ENCODE peak calls at places on chromosomes 13 and 19, in ten cellular contexts. One of them, this sample, is unnamed.

GRCh38 chr19:34976611-34977010 is 12.6 kb upstream of the ZNF792 start:
- DNase-seq in activated gamma-delta T cell treated with anti-CD3 and anti-CD28 coated beads, Interleukin-2, amount 50 U/mL, for 16 hours: no peak
- DNase-seq in midbrain: no peak
- DNase-seq in fibroblast of pulmonary artery: no peak
- DNase-seq in activated CD4-positive, CD25-positive, alpha-beta regulatory T cell treated with anti-CD3 and anti-CD28 coated beads, Interleukin-2, amount 50 U/mL, for 16 hours: no peak
- DNase-seq in mesendoderm: no peak
- DNase-seq in nephron progenitor cell: no peak
- DNase-seq in NCI-H748 treated with DMSO at 0.1 percent for 48 hours: no peak
- DNase-seq in SK-N-DZ: no peak
- DNase-seq in stimulated activated CD8-positive, alpha-beta memory T cell treated with anti-CD3 and anti-CD28 coated beads, Interleukin-4, amount 100 ng/mL, for 24 hours: no peak
- DNase-seq in this sample: no peak

GRCh38 chr19:44685877-44686276 is 13.1 kb upstream of the CEACAM16 start:
- DNase-seq in activated gamma-delta T cell treated with anti-CD3 and anti-CD28 coated beads, Interleukin-2, amount 50 U/mL, for 16 hours: no peak
- DNase-seq in midbrain: no peak
- DNase-seq in fibroblast of pulmonary artery: peak
- DNase-seq in activated CD4-positive, CD25-positive, alpha-beta regulatory T cell treated with anti-CD3 and anti-CD28 coated beads, Interleukin-2, amount 50 U/mL, for 16 hours: no peak
- DNase-seq in mesendoderm: no peak
- DNase-seq in nephron progenitor cell: no peak
- DNase-seq in NCI-H748 treated with DMSO at 0.1 percent for 48 hours: no peak
- DNase-seq in SK-N-DZ: no peak
- DNase-seq in stimulated activated CD8-positive, alpha-beta memory T cell treated with anti-CD3 and anti-CD28 coated beads, Interleukin-4, amount 100 ng/mL, for 24 hours: no peak
- DNase-seq in this sample: no peak

GRCh38 chr19:9786342-9786741 is 17.8 kb upstream of the ZNF846 start:
- DNase-seq in activated gamma-delta T cell treated with anti-CD3 and anti-CD28 coated beads, Interleukin-2, amount 50 U/mL, for 16 hours: no peak
- DNase-seq in midbrain: no peak
- DNase-seq in fibroblast of pulmonary artery: no peak
- DNase-seq in activated CD4-positive, CD25-positive, alpha-beta regulatory T cell treated with anti-CD3 and anti-CD28 coated beads, Interleukin-2, amount 50 U/mL, for 16 hours: no peak
- DNase-seq in mesendoderm: no peak
- DNase-seq in nephron progenitor cell: no peak
- DNase-seq in NCI-H748 treated with DMSO at 0.1 percent for 48 hours: no peak
- DNase-seq in SK-N-DZ: no peak
- DNase-seq in stimulated activated CD8-positive, alpha-beta memory T cell treated with anti-CD3 and anti-CD28 coated beads, Interleukin-4, amount 100 ng/mL, for 24 hours: no peak
- DNase-seq in this sample: no peak

GRCh38 chr13:73984949-73985691 is 149.1 kb downstream of the KLF12 start:
- DNase-seq in activated gamma-delta T cell treated with anti-CD3 and anti-CD28 coated beads, Interleukin-2, amount 50 U/mL, for 16 hours: peak
- DNase-seq in midbrain: no peak
- DNase-seq in fibroblast of pulmonary artery: peak
- DNase-seq in activated CD4-positive, CD25-positive, alpha-beta regulatory T cell treated with anti-CD3 and anti-CD28 coated beads, Interleukin-2, amount 50 U/mL, for 16 hours: peak
- DNase-seq in mesendoderm: peak
- DNase-seq in nephron progenitor cell: no peak
- DNase-seq in NCI-H748 treated with DMSO at 0.1 percent for 48 hours: no peak
- DNase-seq in SK-N-DZ: no peak
- DNase-seq in stimulated activated CD8-positive, alpha-beta memory T cell treated with anti-CD3 and anti-CD28 coated beads, Interleukin-4, amount 100 ng/mL, for 24 hours: peak
- DNase-seq in this sample: no peak

GRCh38 chr19:7482584-7483439 is 6.0 kb downstream of the PEX11G start:
- DNase-seq in activated gamma-delta T cell treated with anti-CD3 and anti-CD28 coated beads, Interleukin-2, amount 50 U/mL, for 16 hours: no peak
- DNase-seq in midbrain: no peak
- DNase-seq in fibroblast of pulmonary artery: peak
- DNase-seq in activated CD4-positive, CD25-positive, alpha-beta regulatory T cell treated with anti-CD3 and anti-CD28 coated beads, Interleukin-2, amount 50 U/mL, for 16 hours: no peak
- DNase-seq in mesendoderm: peak
- DNase-seq in nephron progenitor cell: peak
- DNase-seq in NCI-H748 treated with DMSO at 0.1 percent for 48 hours: peak
- DNase-seq in SK-N-DZ: peak
- DNase-seq in stimulated activated CD8-positive, alpha-beta memory T cell treated with anti-CD3 and anti-CD28 coated beads, Interleukin-4, amount 100 ng/mL, for 24 hours: no peak
- DNase-seq in this sample: no peak

GRCh38 chr19:9956956-9957355 is 20.6 kb upstream of the OLFM2 start:
- DNase-seq in activated gamma-delta T cell treated with anti-CD3 and anti-CD28 coated beads, Interleukin-2, amount 50 U/mL, for 16 hours: no peak
- DNase-seq in midbrain: no peak
- DNase-seq in fibroblast of pulmonary artery: peak
- DNase-seq in activated CD4-positive, CD25-positive, alpha-beta regulatory T cell treated with anti-CD3 and anti-CD28 coated beads, Interleukin-2, amount 50 U/mL, for 16 hours: no peak
- DNase-seq in mesendoderm: no peak
- DNase-seq in nephron progenitor cell: no peak
- DNase-seq in NCI-H748 treated with DMSO at 0.1 percent for 48 hours: no peak
- DNase-seq in SK-N-DZ: no peak
- DNase-seq in stimulated activated CD8-positive, alpha-beta memory T cell treated with anti-CD3 and anti-CD28 coated beads, Interleukin-4, amount 100 ng/mL, for 24 hours: no peak
- DNase-seq in this sample: no peak

GRCh38 chr19:7408251-7408650 is 59.5 kb downstream of the ARHGEF18 start:
- DNase-seq in activated gamma-delta T cell treated with anti-CD3 and anti-CD28 coated beads, Interleukin-2, amount 50 U/mL, for 16 hours: no peak
- DNase-seq in midbrain: no peak
- DNase-seq in fibroblast of pulmonary artery: no peak
- DNase-seq in activated CD4-positive, CD25-positive, alpha-beta regulatory T cell treated with anti-CD3 and anti-CD28 coated beads, Interleukin-2, amount 50 U/mL, for 16 hours: no peak
- DNase-seq in mesendoderm: no peak
- DNase-seq in nephron progenitor cell: no peak
- DNase-seq in NCI-H748 treated with DMSO at 0.1 percent for 48 hours: no peak
- DNase-seq in SK-N-DZ: no peak
- DNase-seq in stimulated activated CD8-positive, alpha-beta memory T cell treated with anti-CD3 and anti-CD28 coated beads, Interleukin-4, amount 100 ng/mL, for 24 hours: no peak
- DNase-seq in this sample: no peak

GRCh38 chr19:35345671-35346111 is 2.0 kb upstream of the FFAR1 start:
- DNase-seq in activated gamma-delta T cell treated with anti-CD3 and anti-CD28 coated beads, Interleukin-2, amount 50 U/mL, for 16 hours: no peak
- DNase-seq in midbrain: no peak
- DNase-seq in fibroblast of pulmonary artery: no peak
- DNase-seq in activated CD4-positive, CD25-positive, alpha-beta regulatory T cell treated with anti-CD3 and anti-CD28 coated beads, Interleukin-2, amount 50 U/mL, for 16 hours: no peak
- DNase-seq in mesendoderm: no peak
- DNase-seq in nephron progenitor cell: no peak
- DNase-seq in NCI-H748 treated with DMSO at 0.1 percent for 48 hours: no peak
- DNase-seq in SK-N-DZ: no peak
- DNase-seq in stimulated activated CD8-positive, alpha-beta memory T cell treated with anti-CD3 and anti-CD28 coated beads, Interleukin-4, amount 100 ng/mL, for 24 hours: no peak
- DNase-seq in this sample: no peak

GRCh38 chr19:36685835-36686234 is 1.6 kb upstream of the ZNF567 start:
- DNase-seq in activated gamma-delta T cell treated with anti-CD3 and anti-CD28 coated beads, Interleukin-2, amount 50 U/mL, for 16 hours: no peak
- DNase-seq in midbrain: no peak
- DNase-seq in fibroblast of pulmonary artery: no peak
- DNase-seq in activated CD4-positive, CD25-positive, alpha-beta regulatory T cell treated with anti-CD3 and anti-CD28 coated beads, Interleukin-2, amount 50 U/mL, for 16 hours: no peak
- DNase-seq in mesendoderm: no peak
- DNase-seq in nephron progenitor cell: no peak
- DNase-seq in NCI-H748 treated with DMSO at 0.1 percent for 48 hours: no peak
- DNase-seq in SK-N-DZ: no peak
- DNase-seq in stimulated activated CD8-positive, alpha-beta memory T cell treated with anti-CD3 and anti-CD28 coated beads, Interleukin-4, amount 100 ng/mL, for 24 hours: no peak
- DNase-seq in this sample: no peak

GRCh38 chr19:39951686-39952085 is 17.3 kb upstream of the FCGBP start:
- DNase-seq in activated gamma-delta T cell treated with anti-CD3 and anti-CD28 coated beads, Interleukin-2, amount 50 U/mL, for 16 hours: no peak
- DNase-seq in midbrain: no peak
- DNase-seq in fibroblast of pulmonary artery: peak
- DNase-seq in activated CD4-positive, CD25-positive, alpha-beta regulatory T cell treated with anti-CD3 and anti-CD28 coated beads, Interleukin-2, amount 50 U/mL, for 16 hours: no peak
- DNase-seq in mesendoderm: no peak
- DNase-seq in nephron progenitor cell: no peak
- DNase-seq in NCI-H748 treated with DMSO at 0.1 percent for 48 hours: no peak
- DNase-seq in SK-N-DZ: no peak
- DNase-seq in stimulated activated CD8-positive, alpha-beta memory T cell treated with anti-CD3 and anti-CD28 coated beads, Interleukin-4, amount 100 ng/mL, for 24 hours: no peak
- DNase-seq in this sample: no peak

GRCh38 chr13:85597790-85598500 is 201.3 kb downstream of the SLITRK6 start:
- DNase-seq in activated gamma-delta T cell treated with anti-CD3 and anti-CD28 coated beads, Interleukin-2, amount 50 U/mL, for 16 hours: no peak
- DNase-seq in midbrain: no peak
- DNase-seq in fibroblast of pulmonary artery: peak
- DNase-seq in activated CD4-positive, CD25-positive, alpha-beta regulatory T cell treated with anti-CD3 and anti-CD28 coated beads, Interleukin-2, amount 50 U/mL, for 16 hours: no peak
- DNase-seq in mesendoderm: no peak
- DNase-seq in nephron progenitor cell: no peak
- DNase-seq in NCI-H748 treated with DMSO at 0.1 percent for 48 hours: no peak
- DNase-seq in SK-N-DZ: no peak
- DNase-seq in stimulated activated CD8-positive, alpha-beta memory T cell treated with anti-CD3 and anti-CD28 coated beads, Interleukin-4, amount 100 ng/mL, for 24 hours: no peak
- DNase-seq in this sample: no peak

GRCh38 chr19:11260996-11261395 is 1.3 kb downstream of the DOCK6 start:
- DNase-seq in activated gamma-delta T cell treated with anti-CD3 and anti-CD28 coated beads, Interleukin-2, amount 50 U/mL, for 16 hours: no peak
- DNase-seq in midbrain: no peak
- DNase-seq in fibroblast of pulmonary artery: no peak
- DNase-seq in activated CD4-positive, CD25-positive, alpha-beta regulatory T cell treated with anti-CD3 and anti-CD28 coated beads, Interleukin-2, amount 50 U/mL, for 16 hours: no peak
- DNase-seq in mesendoderm: no peak
- DNase-seq in nephron progenitor cell: no peak
- DNase-seq in NCI-H748 treated with DMSO at 0.1 percent for 48 hours: no peak
- DNase-seq in SK-N-DZ: no peak
- DNase-seq in stimulated activated CD8-positive, alpha-beta memory T cell treated with anti-CD3 and anti-CD28 coated beads, Interleukin-4, amount 100 ng/mL, for 24 hours: no peak
- DNase-seq in this sample: no peak

GRCh38 chr13:51733656-51734334 is 70.2 kb downstream of the DHRS12 start:
- DNase-seq in activated gamma-delta T cell treated with anti-CD3 and anti-CD28 coated beads, Interleukin-2, amount 50 U/mL, for 16 hours: no peak
- DNase-seq in midbrain: no peak
- DNase-seq in fibroblast of pulmonary artery: no peak
- DNase-seq in activated CD4-positive, CD25-positive, alpha-beta regulatory T cell treated with anti-CD3 and anti-CD28 coated beads, Interleukin-2, amount 50 U/mL, for 16 hours: no peak
- DNase-seq in mesendoderm: peak
- DNase-seq in nephron progenitor cell: no peak
- DNase-seq in NCI-H748 treated with DMSO at 0.1 percent for 48 hours: no peak
- DNase-seq in SK-N-DZ: no peak
- DNase-seq in stimulated activated CD8-positive, alpha-beta memory T cell treated with anti-CD3 and anti-CD28 coated beads, Interleukin-4, amount 100 ng/mL, for 24 hours: no peak
- DNase-seq in this sample: no peak

GRCh38 chr19:29837448-29837961 is 25.7 kb downstream of the CCNE1 start:
- DNase-seq in activated gamma-delta T cell treated with anti-CD3 and anti-CD28 coated beads, Interleukin-2, amount 50 U/mL, for 16 hours: no peak
- DNase-seq in midbrain: no peak
- DNase-seq in fibroblast of pulmonary artery: no peak
- DNase-seq in activated CD4-positive, CD25-positive, alpha-beta regulatory T cell treated with anti-CD3 and anti-CD28 coated beads, Interleukin-2, amount 50 U/mL, for 16 hours: no peak
- DNase-seq in mesendoderm: no peak
- DNase-seq in nephron progenitor cell: no peak
- DNase-seq in NCI-H748 treated with DMSO at 0.1 percent for 48 hours: no peak
- DNase-seq in SK-N-DZ: no peak
- DNase-seq in stimulated activated CD8-positive, alpha-beta memory T cell treated with anti-CD3 and anti-CD28 coated beads, Interleukin-4, amount 100 ng/mL, for 24 hours: peak
- DNase-seq in this sample: no peak

GRCh38 chr19:3520166-3521103 is 14.3 kb downstream of the FZR1 start:
- DNase-seq in activated gamma-delta T cell treated with anti-CD3 and anti-CD28 coated beads, Interleukin-2, amount 50 U/mL, for 16 hours: no peak
- DNase-seq in midbrain: no peak
- DNase-seq in fibroblast of pulmonary artery: no peak
- DNase-seq in activated CD4-positive, CD25-positive, alpha-beta regulatory T cell treated with anti-CD3 and anti-CD28 coated beads, Interleukin-2, amount 50 U/mL, for 16 hours: no peak
- DNase-seq in mesendoderm: peak
- DNase-seq in nephron progenitor cell: no peak
- DNase-seq in NCI-H748 treated with DMSO at 0.1 percent for 48 hours: no peak
- DNase-seq in SK-N-DZ: peak
- DNase-seq in stimulated activated CD8-positive, alpha-beta memory T cell treated with anti-CD3 and anti-CD28 coated beads, Interleukin-4, amount 100 ng/mL, for 24 hours: no peak
- DNase-seq in this sample: no peak

GRCh38 chr13:22194106-22194810 is 523.4 kb downstream of the FGF9 start:
- DNase-seq in activated gamma-delta T cell treated with anti-CD3 and anti-CD28 coated beads, Interleukin-2, amount 50 U/mL, for 16 hours: no peak
- DNase-seq in midbrain: no peak
- DNase-seq in fibroblast of pulmonary artery: no peak
- DNase-seq in activated CD4-positive, CD25-positive, alpha-beta regulatory T cell treated with anti-CD3 and anti-CD28 coated beads, Interleukin-2, amount 50 U/mL, for 16 hours: no peak
- DNase-seq in mesendoderm: no peak
- DNase-seq in nephron progenitor cell: no peak
- DNase-seq in NCI-H748 treated with DMSO at 0.1 percent for 48 hours: no peak
- DNase-seq in SK-N-DZ: no peak
- DNase-seq in stimulated activated CD8-positive, alpha-beta memory T cell treated with anti-CD3 and anti-CD28 coated beads, Interleukin-4, amount 100 ng/mL, for 24 hours: no peak
- DNase-seq in this sample: peak

GRCh38 chr19:2469102-2469914 is 6.6 kb upstream of the GADD45B start:
- DNase-seq in activated gamma-delta T cell treated with anti-CD3 and anti-CD28 coated beads, Interleukin-2, amount 50 U/mL, for 16 hours: no peak
- DNase-seq in midbrain: no peak
- DNase-seq in fibroblast of pulmonary artery: peak
- DNase-seq in activated CD4-positive, CD25-positive, alpha-beta regulatory T cell treated with anti-CD3 and anti-CD28 coated beads, Interleukin-2, amount 50 U/mL, for 16 hours: no peak
- DNase-seq in mesendoderm: peak
- DNase-seq in nephron progenitor cell: no peak
- DNase-seq in NCI-H748 treated with DMSO at 0.1 percent for 48 hours: no peak
- DNase-seq in SK-N-DZ: no peak
- DNase-seq in stimulated activated CD8-positive, alpha-beta memory T cell treated with anti-CD3 and anti-CD28 coated beads, Interleukin-4, amount 100 ng/mL, for 24 hours: no peak
- DNase-seq in this sample: no peak

GRCh38 chr19:17484520-17485180 is 14.3 kb downstream of the SLC27A1 start:
- DNase-seq in activated gamma-delta T cell treated with anti-CD3 and anti-CD28 coated beads, Interleukin-2, amount 50 U/mL, for 16 hours: no peak
- DNase-seq in midbrain: no peak
- DNase-seq in fibroblast of pulmonary artery: no peak
- DNase-seq in activated CD4-positive, CD25-positive, alpha-beta regulatory T cell treated with anti-CD3 and anti-CD28 coated beads, Interleukin-2, amount 50 U/mL, for 16 hours: no peak
- DNase-seq in mesendoderm: no peak
- DNase-seq in nephron progenitor cell: no peak
- DNase-seq in NCI-H748 treated with DMSO at 0.1 percent for 48 hours: no peak
- DNase-seq in SK-N-DZ: no peak
- DNase-seq in stimulated activated CD8-positive, alpha-beta memory T cell treated with anti-CD3 and anti-CD28 coated beads, Interleukin-4, amount 100 ng/mL, for 24 hours: no peak
- DNase-seq in this sample: no peak

GRCh38 chr13:59480398-59480797 is 683.3 kb downstream of the DIAPH3 start:
- DNase-seq in activated gamma-delta T cell treated with anti-CD3 and anti-CD28 coated beads, Interleukin-2, amount 50 U/mL, for 16 hours: no peak
- DNase-seq in midbrain: no peak
- DNase-seq in fibroblast of pulmonary artery: peak
- DNase-seq in activated CD4-positive, CD25-positive, alpha-beta regulatory T cell treated with anti-CD3 and anti-CD28 coated beads, Interleukin-2, amount 50 U/mL, for 16 hours: no peak
- DNase-seq in mesendoderm: peak
- DNase-seq in nephron progenitor cell: no peak
- DNase-seq in NCI-H748 treated with DMSO at 0.1 percent for 48 hours: no peak
- DNase-seq in SK-N-DZ: no peak
- DNase-seq in stimulated activated CD8-positive, alpha-beta memory T cell treated with anti-CD3 and anti-CD28 coated beads, Interleukin-4, amount 100 ng/mL, for 24 hours: no peak
- DNase-seq in this sample: no peak

GRCh38 chr19:50506700-50507099 is 4.3 kb downstream of the JOSD2 start:
- DNase-seq in activated gamma-delta T cell treated with anti-CD3 and anti-CD28 coated beads, Interleukin-2, amount 50 U/mL, for 16 hours: no peak
- DNase-seq in midbrain: no peak
- DNase-seq in fibroblast of pulmonary artery: no peak
- DNase-seq in activated CD4-positive, CD25-positive, alpha-beta regulatory T cell treated with anti-CD3 and anti-CD28 coated beads, Interleukin-2, amount 50 U/mL, for 16 hours: no peak
- DNase-seq in mesendoderm: no peak
- DNase-seq in nephron progenitor cell: no peak
- DNase-seq in NCI-H748 treated with DMSO at 0.1 percent for 48 hours: no peak
- DNase-seq in SK-N-DZ: no peak
- DNase-seq in stimulated activated CD8-positive, alpha-beta memory T cell treated with anti-CD3 and anti-CD28 coated beads, Interleukin-4, amount 100 ng/mL, for 24 hours: no peak
- DNase-seq in this sample: no peak

GRCh38 chr19:39506944-39507714 is 7.8 kb upstream of the SELENOV start:
- DNase-seq in activated gamma-delta T cell treated with anti-CD3 and anti-CD28 coated beads, Interleukin-2, amount 50 U/mL, for 16 hours: peak
- DNase-seq in midbrain: no peak
- DNase-seq in fibroblast of pulmonary artery: peak
- DNase-seq in activated CD4-positive, CD25-positive, alpha-beta regulatory T cell treated with anti-CD3 and anti-CD28 coated beads, Interleukin-2, amount 50 U/mL, for 16 hours: no peak
- DNase-seq in mesendoderm: peak
- DNase-seq in nephron progenitor cell: peak
- DNase-seq in NCI-H748 treated with DMSO at 0.1 percent for 48 hours: peak
- DNase-seq in SK-N-DZ: peak
- DNase-seq in stimulated activated CD8-positive, alpha-beta memory T cell treated with anti-CD3 and anti-CD28 coated beads, Interleukin-4, amount 100 ng/mL, for 24 hours: peak
- DNase-seq in this sample: peak

GRCh38 chr13:100341327-100341726 is 247.3 kb downstream of the GGACT start:
- DNase-seq in activated gamma-delta T cell treated with anti-CD3 and anti-CD28 coated beads, Interleukin-2, amount 50 U/mL, for 16 hours: no peak
- DNase-seq in midbrain: no peak
- DNase-seq in fibroblast of pulmonary artery: no peak
- DNase-seq in activated CD4-positive, CD25-positive, alpha-beta regulatory T cell treated with anti-CD3 and anti-CD28 coated beads, Interleukin-2, amount 50 U/mL, for 16 hours: no peak
- DNase-seq in mesendoderm: no peak
- DNase-seq in nephron progenitor cell: no peak
- DNase-seq in NCI-H748 treated with DMSO at 0.1 percent for 48 hours: no peak
- DNase-seq in SK-N-DZ: no peak
- DNase-seq in stimulated activated CD8-positive, alpha-beta memory T cell treated with anti-CD3 and anti-CD28 coated beads, Interleukin-4, amount 100 ng/mL, for 24 hours: no peak
- DNase-seq in this sample: no peak

GRCh38 chr19:17787274-17787913 is 7.5 kb upstream of the B3GNT3 start:
- DNase-seq in activated gamma-delta T cell treated with anti-CD3 and anti-CD28 coated beads, Interleukin-2, amount 50 U/mL, for 16 hours: no peak
- DNase-seq in midbrain: no peak
- DNase-seq in fibroblast of pulmonary artery: no peak
- DNase-seq in activated CD4-positive, CD25-positive, alpha-beta regulatory T cell treated with anti-CD3 and anti-CD28 coated beads, Interleukin-2, amount 50 U/mL, for 16 hours: no peak
- DNase-seq in mesendoderm: no peak
- DNase-seq in nephron progenitor cell: no peak
- DNase-seq in NCI-H748 treated with DMSO at 0.1 percent for 48 hours: no peak
- DNase-seq in SK-N-DZ: no peak
- DNase-seq in stimulated activated CD8-positive, alpha-beta memory T cell treated with anti-CD3 and anti-CD28 coated beads, Interleukin-4, amount 100 ng/mL, for 24 hours: no peak
- DNase-seq in this sample: no peak

GRCh38 chr19:4933528-4933927 is 24.2 kb downstream of the UHRF1 start:
- DNase-seq in activated gamma-delta T cell treated with anti-CD3 and anti-CD28 coated beads, Interleukin-2, amount 50 U/mL, for 16 hours: no peak
- DNase-seq in midbrain: peak
- DNase-seq in fibroblast of pulmonary artery: no peak
- DNase-seq in activated CD4-positive, CD25-positive, alpha-beta regulatory T cell treated with anti-CD3 and anti-CD28 coated beads, Interleukin-2, amount 50 U/mL, for 16 hours: no peak
- DNase-seq in mesendoderm: no peak
- DNase-seq in nephron progenitor cell: no peak
- DNase-seq in NCI-H748 treated with DMSO at 0.1 percent for 48 hours: no peak
- DNase-seq in SK-N-DZ: no peak
- DNase-seq in stimulated activated CD8-positive, alpha-beta memory T cell treated with anti-CD3 and anti-CD28 coated beads, Interleukin-4, amount 100 ng/mL, for 24 hours: no peak
- DNase-seq in this sample: no peak

GRCh38 chr19:2271516-2272103 is 10.4 kb downstream of the PEAK3 start:
- DNase-seq in activated gamma-delta T cell treated with anti-CD3 and anti-CD28 coated beads, Interleukin-2, amount 50 U/mL, for 16 hours: no peak
- DNase-seq in midbrain: no peak
- DNase-seq in fibroblast of pulmonary artery: peak
- DNase-seq in activated CD4-positive, CD25-positive, alpha-beta regulatory T cell treated with anti-CD3 and anti-CD28 coated beads, Interleukin-2, amount 50 U/mL, for 16 hours: no peak
- DNase-seq in mesendoderm: no peak
- DNase-seq in nephron progenitor cell: no peak
- DNase-seq in NCI-H748 treated with DMSO at 0.1 percent for 48 hours: no peak
- DNase-seq in SK-N-DZ: no peak
- DNase-seq in stimulated activated CD8-positive, alpha-beta memory T cell treated with anti-CD3 and anti-CD28 coated beads, Interleukin-4, amount 100 ng/mL, for 24 hours: no peak
- DNase-seq in this sample: no peak

GRCh38 chr19:8257052-8257443 is 47.9 kb downstream of the CERS4 start:
- DNase-seq in activated gamma-delta T cell treated with anti-CD3 and anti-CD28 coated beads, Interleukin-2, amount 50 U/mL, for 16 hours: no peak
- DNase-seq in midbrain: no peak
- DNase-seq in fibroblast of pulmonary artery: peak
- DNase-seq in activated CD4-positive, CD25-positive, alpha-beta regulatory T cell treated with anti-CD3 and anti-CD28 coated beads, Interleukin-2, amount 50 U/mL, for 16 hours: no peak
- DNase-seq in mesendoderm: peak
- DNase-seq in nephron progenitor cell: no peak
- DNase-seq in NCI-H748 treated with DMSO at 0.1 percent for 48 hours: no peak
- DNase-seq in SK-N-DZ: no peak
- DNase-seq in stimulated activated CD8-positive, alpha-beta memory T cell treated with anti-CD3 and anti-CD28 coated beads, Interleukin-4, amount 100 ng/mL, for 24 hours: no peak
- DNase-seq in this sample: no peak

GRCh38 chr13:92649140-92649813 is 577.3 kb upstream of the GPC6 start:
- DNase-seq in activated gamma-delta T cell treated with anti-CD3 and anti-CD28 coated beads, Interleukin-2, amount 50 U/mL, for 16 hours: no peak
- DNase-seq in midbrain: no peak
- DNase-seq in fibroblast of pulmonary artery: no peak
- DNase-seq in activated CD4-positive, CD25-positive, alpha-beta regulatory T cell treated with anti-CD3 and anti-CD28 coated beads, Interleukin-2, amount 50 U/mL, for 16 hours: no peak
- DNase-seq in mesendoderm: no peak
- DNase-seq in nephron progenitor cell: no peak
- DNase-seq in NCI-H748 treated with DMSO at 0.1 percent for 48 hours: peak
- DNase-seq in SK-N-DZ: peak
- DNase-seq in stimulated activated CD8-positive, alpha-beta memory T cell treated with anti-CD3 and anti-CD28 coated beads, Interleukin-4, amount 100 ng/mL, for 24 hours: no peak
- DNase-seq in this sample: no peak

GRCh38 chr19:52948025-52948770 is 14.5 kb downstream of the ZNF816 start:
- DNase-seq in activated gamma-delta T cell treated with anti-CD3 and anti-CD28 coated beads, Interleukin-2, amount 50 U/mL, for 16 hours: no peak
- DNase-seq in midbrain: no peak
- DNase-seq in fibroblast of pulmonary artery: no peak
- DNase-seq in activated CD4-positive, CD25-positive, alpha-beta regulatory T cell treated with anti-CD3 and anti-CD28 coated beads, Interleukin-2, amount 50 U/mL, for 16 hours: no peak
- DNase-seq in mesendoderm: no peak
- DNase-seq in nephron progenitor cell: no peak
- DNase-seq in NCI-H748 treated with DMSO at 0.1 percent for 48 hours: no peak
- DNase-seq in SK-N-DZ: no peak
- DNase-seq in stimulated activated CD8-positive, alpha-beta memory T cell treated with anti-CD3 and anti-CD28 coated beads, Interleukin-4, amount 100 ng/mL, for 24 hours: no peak
- DNase-seq in this sample: no peak